ENCODE peak calls at places on chromosomes 7 and 10, in ten cellular contexts. K is NCI-H1694; V is memory B cell; U is erythroblast; X is anterior cingulate cortex; M is iris pigment epithelial cell; S is AG20443; J is stimulated activated CD4-positive, alpha-beta T cell treated with anti-CD3 and anti-CD28 coated beads, Interleukin-15, amount 100 ng/mL, for 24 hours; C is activated naive CD8-positive, alpha-beta T cell treated with anti-CD3 and anti-CD28 coated beads for 36 hours; Y is cardiac septum. Q is an unnamed sample.
A peak's percentile ranks its signal among the peaks of the same experiment; 100 is the strongest.

GRCh38 chr7:27145884-27146401 is 1.6 kb downstream of the HOXA6 start:
- DNase-seq in K (no peak), V (no peak), U (no peak), X (no peak), M (no peak), S (no peak), J (no peak), C (no peak), Y (peak; percentile 59), Q (no peak)

GRCh38 chr10:21020545-21020944 is 123.4 kb upstream of the NEBL start:
- DNase-seq in K (no peak), V (peak; percentile 24), U (peak; percentile 40), X (no peak), M (no peak), S (no peak), J (peak; percentile 53), C (peak; percentile 11), Y (no peak), Q (peak; percentile 53)

GRCh38 chr7:46139079-46139478 is 218.0 kb upstream of the IGFBP3 start:
- DNase-seq in K (no peak), V (no peak), U (no peak), X (no peak), M (peak; percentile 95), S (peak; percentile 50), J (no peak), C (no peak), Y (no peak), Q (no peak)

GRCh38 chr10:60209874-60210584 is 179.6 kb downstream of the ANK3 start:
- DNase-seq in K (no peak), V (no peak), U (no peak), X (no peak), M (peak; percentile 4), S (no peak), J (no peak), C (no peak), Y (no peak), Q (no peak)

GRCh38 chr10:102815790-102816549 is 21.2 kb downstream of the CYP17A1 start:
- DNase-seq in K (no peak), V (no peak), U (no peak), X (peak; percentile 13), M (peak; percentile 95), S (peak; percentile 73), J (no peak), C (no peak), Y (peak; percentile 83), Q (no peak)

GRCh38 chr7:151429555-151430331 is 10.2 kb downstream of the CRYGN start:
- DNase-seq in K (no peak), V (no peak), U (no peak), X (no peak), M (no peak), S (no peak), J (peak; percentile 45), C (peak; percentile 53), Y (no peak), Q (peak; percentile 71)

GRCh38 chr7:101733713-101734475 is 83.5 kb upstream of the CUX1 start:
- DNase-seq in K (no peak), V (no peak), U (no peak), X (no peak), M (peak; percentile 55), S (peak; percentile 66), J (no peak), C (no peak), Y (no peak), Q (no peak)

GRCh38 chr10:131002031-131002861 is 309.3 kb downstream of the TCERG1L start:
- DNase-seq in K (no peak), V (no peak), U (no peak), X (peak; percentile 12), M (no peak), S (no peak), J (no peak), C (no peak), Y (peak; percentile 63), Q (no peak)

GRCh38 chr7:67625257-67625713 is 628.7 kb downstream of the TYW1 start:
- DNase-seq in K (peak; percentile 79), V (peak; percentile 20), U (peak; percentile 36), X (peak; percentile 42), M (peak; percentile 17), S (peak; percentile 83), J (peak; percentile 46), C (peak; percentile 4), Y (peak; percentile 81), Q (peak; percentile 44)

GRCh38 chr10:24957624-24958435 is 5.4 kb upstream of the PRTFDC1 start:
- DNase-seq in K (no peak), V (no peak), U (no peak), X (no peak), M (peak; percentile 91), S (peak; percentile 67), J (no peak), C (no peak), Y (no peak), Q (no peak)

GRCh38 chr7:21568762-21569161 is 25.9 kb downstream of the DNAH11 start:
- DNase-seq in K (no peak), V (peak; percentile 5), U (peak; percentile 27), X (no peak), M (peak; percentile 10), S (no peak), J (no peak), C (no peak), Y (no peak), Q (no peak)

GRCh38 chr7:122412886-122413285 is 108.3 kb upstream of the FEZF1 start:
- DNase-seq in K (no peak), V (no peak), U (no peak), X (no peak), M (peak; percentile 93), S (peak; percentile 28), J (no peak), C (no peak), Y (no peak), Q (no peak)

GRCh38 chr7:48786951-48787350 is 137.4 kb upstream of the CDC14C start:
- DNase-seq in K (no peak), V (no peak), U (no peak), X (no peak), M (no peak), S (no peak), J (no peak), C (no peak), Y (no peak), Q (no peak)

GRCh38 chr10:86979977-86980448 is 11.7 kb downstream of the ADIRF start:
- DNase-seq in K (no peak), V (no peak), U (no peak), X (no peak), M (no peak), S (peak; percentile 66), J (no peak), C (no peak), Y (no peak), Q (no peak)

GRCh38 chr7:101163281-101164070 is 1.9 kb downstream of the VGF start:
- DNase-seq in K (no peak), V (no peak), U (peak; percentile 17), X (no peak), M (peak; percentile 42), S (no peak), J (peak; percentile 44), C (no peak), Y (no peak), Q (no peak)

GRCh38 chr7:107836237-107837144 is 33.5 kb upstream of the SLC26A3 start:
- DNase-seq in K (no peak), V (no peak), U (peak; percentile 99), X (no peak), M (no peak), S (no peak), J (no peak), C (no peak), Y (no peak), Q (no peak)

GRCh38 chr7:22400150-22400814 is 43.3 kb upstream of the RAPGEF5 start:
- DNase-seq in K (no peak), V (no peak), U (no peak), X (no peak), M (no peak), S (no peak), J (no peak), C (no peak), Y (no peak), Q (no peak)

GRCh38 chr10:4359003-4359402 is 467.0 kb upstream of the AKR1E2 start:
- DNase-seq in K (no peak), V (no peak), U (no peak), X (no peak), M (peak; percentile 53), S (no peak), J (no peak), C (no peak), Y (no peak), Q (no peak)

GRCh38 chr7:45125193-45125904 is 13.9 kb upstream of the TBRG4 start:
- DNase-seq in K (no peak), V (no peak), U (no peak), X (no peak), M (no peak), S (no peak), J (no peak), C (no peak), Y (no peak), Q (no peak)

GRCh38 chr7:36272211-36272566 is 117.5 kb upstream of the ANLN start:
- DNase-seq in K (no peak), V (no peak), U (no peak), X (no peak), M (no peak), S (no peak), J (no peak), C (no peak), Y (no peak), Q (no peak)

GRCh38 chr10:93806882-93807281 is 49.1 kb downstream of the LGI1 start:
- DNase-seq in K (no peak), V (no peak), U (no peak), X (no peak), M (peak; percentile 7), S (no peak), J (no peak), C (no peak), Y (no peak), Q (no peak)

GRCh38 chr7:103689262-103689661 is 243.3 kb upstream of the SLC26A5 start:
- DNase-seq in K (no peak), V (no peak), U (no peak), X (no peak), M (no peak), S (no peak), J (no peak), C (no peak), Y (no peak), Q (no peak)

GRCh38 chr7:107652642-107653041 is 8.0 kb upstream of the SLC26A4 start:
- DNase-seq in K (no peak), V (no peak), U (no peak), X (no peak), M (peak; percentile 13), S (no peak), J (no peak), C (no peak), Y (no peak), Q (no peak)

GRCh38 chr7:106110238-106110560 is 1.9 kb downstream of the SYPL1 start:
- DNase-seq in K (no peak), V (no peak), U (no peak), X (no peak), M (peak; percentile 9), S (peak; percentile 11), J (no peak), C (no peak), Y (no peak), Q (no peak)